ENCODE peak calls at places on chromosome 1, in six cellular contexts. One of them, this sample, is unnamed.

GRCh38 chr1:239389703-239390102 is 3.3 kb downstream of the CHRM3 start:
- DNase-seq in dorsolateral prefrontal cortex: no peak
- DNase-seq in IMR-90: no peak
- DNase-seq in ureter: no peak
- DNase-seq in neural progenitor cell: no peak
- DNase-seq in head of caudate nucleus: no peak
- DNase-seq in this sample: no peak

GRCh38 chr1:20319456-20319855 is 28.8 kb downstream of the VWA5B1 start:
- DNase-seq in dorsolateral prefrontal cortex: no peak
- DNase-seq in IMR-90: no peak
- DNase-seq in ureter: no peak
- DNase-seq in neural progenitor cell: no peak
- DNase-seq in head of caudate nucleus: no peak
- DNase-seq in this sample: no peak

GRCh38 chr1:173205146-173206051 is 1.7 kb downstream of the TNFSF4 start:
- DNase-seq in dorsolateral prefrontal cortex: no peak
- DNase-seq in IMR-90: peak
- DNase-seq in ureter: no peak
- DNase-seq in neural progenitor cell: no peak
- DNase-seq in head of caudate nucleus: no peak
- DNase-seq in this sample: peak

GRCh38 chr1:151508721-151509292 is 2.4 kb upstream of the CGN start:
- DNase-seq in dorsolateral prefrontal cortex: no peak
- DNase-seq in IMR-90: no peak
- DNase-seq in ureter: no peak
- DNase-seq in neural progenitor cell: no peak
- DNase-seq in head of caudate nucleus: peak
- DNase-seq in this sample: no peak

GRCh38 chr1:9242338-9242969 is 7.9 kb downstream of the H6PD start:
- DNase-seq in dorsolateral prefrontal cortex: peak
- DNase-seq in IMR-90: no peak
- DNase-seq in ureter: peak
- DNase-seq in neural progenitor cell: no peak
- DNase-seq in head of caudate nucleus: peak
- DNase-seq in this sample: no peak

GRCh38 chr1:221881805-221882581 is 140.1 kb upstream of the DUSP10 start:
- DNase-seq in dorsolateral prefrontal cortex: no peak
- DNase-seq in IMR-90: no peak
- DNase-seq in ureter: no peak
- DNase-seq in neural progenitor cell: no peak
- DNase-seq in head of caudate nucleus: no peak
- DNase-seq in this sample: no peak

GRCh38 chr1:57340361-57341192 is 83.3 kb downstream of the DAB1 start:
- DNase-seq in dorsolateral prefrontal cortex: no peak
- DNase-seq in IMR-90: no peak
- DNase-seq in ureter: no peak
- DNase-seq in neural progenitor cell: no peak
- DNase-seq in head of caudate nucleus: no peak
- DNase-seq in this sample: no peak

GRCh38 chr1:91007827-91008226 is 14.0 kb downstream of the ZNF644 start:
- DNase-seq in dorsolateral prefrontal cortex: no peak
- DNase-seq in IMR-90: no peak
- DNase-seq in ureter: no peak
- DNase-seq in neural progenitor cell: no peak
- DNase-seq in head of caudate nucleus: no peak
- DNase-seq in this sample: peak

GRCh38 chr1:36084502-36085115 is 715 bp downstream of the TEKT2 start:
- DNase-seq in dorsolateral prefrontal cortex: no peak
- DNase-seq in IMR-90: no peak
- DNase-seq in ureter: no peak
- DNase-seq in neural progenitor cell: peak
- DNase-seq in head of caudate nucleus: no peak
- DNase-seq in this sample: no peak

GRCh38 chr1:5927506-5928370 is 64.5 kb downstream of the NPHP4 start:
- DNase-seq in dorsolateral prefrontal cortex: no peak
- DNase-seq in IMR-90: no peak
- DNase-seq in ureter: peak
- DNase-seq in neural progenitor cell: no peak
- DNase-seq in head of caudate nucleus: no peak
- DNase-seq in this sample: no peak

GRCh38 chr1:223772771-223773160 is 60.4 kb downstream of the CAPN2 start:
- DNase-seq in dorsolateral prefrontal cortex: no peak
- DNase-seq in IMR-90: no peak
- DNase-seq in ureter: peak
- DNase-seq in neural progenitor cell: no peak
- DNase-seq in head of caudate nucleus: no peak
- DNase-seq in this sample: no peak

GRCh38 chr1:20540281-20540680 is 12.1 kb upstream of the FAM43B start:
- DNase-seq in dorsolateral prefrontal cortex: no peak
- DNase-seq in IMR-90: peak
- DNase-seq in ureter: no peak
- DNase-seq in neural progenitor cell: no peak
- DNase-seq in head of caudate nucleus: no peak
- DNase-seq in this sample: peak

GRCh38 chr1:165474196-165474595 is 29.3 kb upstream of the RXRG start:
- DNase-seq in dorsolateral prefrontal cortex: no peak
- DNase-seq in IMR-90: no peak
- DNase-seq in ureter: no peak
- DNase-seq in neural progenitor cell: no peak
- DNase-seq in head of caudate nucleus: peak
- DNase-seq in this sample: no peak

GRCh38 chr1:55580845-55581332 is 365.7 kb upstream of the USP24 start:
- DNase-seq in dorsolateral prefrontal cortex: no peak
- DNase-seq in IMR-90: peak
- DNase-seq in ureter: no peak
- DNase-seq in neural progenitor cell: no peak
- DNase-seq in head of caudate nucleus: no peak
- DNase-seq in this sample: peak

GRCh38 chr1:37561794-37562132 is 5.0 kb downstream of the DNALI1 start:
- DNase-seq in dorsolateral prefrontal cortex: no peak
- DNase-seq in IMR-90: peak
- DNase-seq in ureter: no peak
- DNase-seq in neural progenitor cell: peak
- DNase-seq in head of caudate nucleus: no peak
- DNase-seq in this sample: peak

GRCh38 chr1:205065666-205066065 is 18.6 kb downstream of the TMEM81 start:
- DNase-seq in dorsolateral prefrontal cortex: no peak
- DNase-seq in IMR-90: no peak
- DNase-seq in ureter: no peak
- DNase-seq in neural progenitor cell: no peak
- DNase-seq in head of caudate nucleus: no peak
- DNase-seq in this sample: no peak

GRCh38 chr1:6261615-6261995 is 707 bp upstream of the GPR153 start:
- DNase-seq in dorsolateral prefrontal cortex: no peak
- DNase-seq in IMR-90: no peak
- DNase-seq in ureter: no peak
- DNase-seq in neural progenitor cell: peak
- DNase-seq in head of caudate nucleus: no peak
- DNase-seq in this sample: no peak

GRCh38 chr1:1325288-1326074 is 879 bp downstream of the CPTP start:
- DNase-seq in dorsolateral prefrontal cortex: no peak
- DNase-seq in IMR-90: no peak
- DNase-seq in ureter: no peak
- DNase-seq in neural progenitor cell: no peak
- DNase-seq in head of caudate nucleus: no peak
- DNase-seq in this sample: no peak

GRCh38 chr1:186648606-186649005 is 31.6 kb downstream of the PTGS2 start:
- DNase-seq in dorsolateral prefrontal cortex: no peak
- DNase-seq in IMR-90: no peak
- DNase-seq in ureter: no peak
- DNase-seq in neural progenitor cell: no peak
- DNase-seq in head of caudate nucleus: no peak
- DNase-seq in this sample: no peak

GRCh38 chr1:206839006-206839560 is 26.3 kb upstream of the IL20 start:
- DNase-seq in dorsolateral prefrontal cortex: no peak
- DNase-seq in IMR-90: no peak
- DNase-seq in ureter: no peak
- DNase-seq in neural progenitor cell: no peak
- DNase-seq in head of caudate nucleus: no peak
- DNase-seq in this sample: no peak

GRCh38 chr1:113783254-113784103 is 24.2 kb upstream of the PHTF1 start:
- DNase-seq in dorsolateral prefrontal cortex: no peak
- DNase-seq in IMR-90: peak
- DNase-seq in ureter: peak
- DNase-seq in neural progenitor cell: no peak
- DNase-seq in head of caudate nucleus: no peak
- DNase-seq in this sample: peak

GRCh38 chr1:110412576-110412975 is 5.1 kb upstream of the LAMTOR5 start:
- DNase-seq in dorsolateral prefrontal cortex: peak
- DNase-seq in IMR-90: peak
- DNase-seq in ureter: peak
- DNase-seq in neural progenitor cell: peak
- DNase-seq in head of caudate nucleus: peak
- DNase-seq in this sample: peak

GRCh38 chr1:182555493-182555892 is 33.6 kb downstream of the RNASEL start:
- DNase-seq in dorsolateral prefrontal cortex: no peak
- DNase-seq in IMR-90: no peak
- DNase-seq in ureter: no peak
- DNase-seq in neural progenitor cell: no peak
- DNase-seq in head of caudate nucleus: no peak
- DNase-seq in this sample: no peak

GRCh38 chr1:216554934-216555333 is 131.7 kb upstream of the USH2A start:
- DNase-seq in dorsolateral prefrontal cortex: no peak
- DNase-seq in IMR-90: peak
- DNase-seq in ureter: no peak
- DNase-seq in neural progenitor cell: no peak
- DNase-seq in head of caudate nucleus: no peak
- DNase-seq in this sample: no peak

GRCh38 chr1:175287849-175288248 is 95.3 kb upstream of the KIAA0040 start:
- DNase-seq in dorsolateral prefrontal cortex: no peak
- DNase-seq in IMR-90: no peak
- DNase-seq in ureter: no peak
- DNase-seq in neural progenitor cell: no peak
- DNase-seq in head of caudate nucleus: no peak
- DNase-seq in this sample: no peak

GRCh38 chr1:27154469-27154990 is 395 bp downstream of the SLC9A1 start:
- DNase-seq in dorsolateral prefrontal cortex: no peak
- DNase-seq in IMR-90: no peak
- DNase-seq in ureter: no peak
- DNase-seq in neural progenitor cell: no peak
- DNase-seq in head of caudate nucleus: no peak
- DNase-seq in this sample: no peak

GRCh38 chr1:236239186-236239585 is 42.6 kb downstream of the ERO1B start:
- DNase-seq in dorsolateral prefrontal cortex: no peak
- DNase-seq in IMR-90: peak
- DNase-seq in ureter: no peak
- DNase-seq in neural progenitor cell: no peak
- DNase-seq in head of caudate nucleus: no peak
- DNase-seq in this sample: no peak

GRCh38 chr1:54016343-54017282 is 1.4 kb downstream of the LDLRAD1 start:
- DNase-seq in dorsolateral prefrontal cortex: no peak
- DNase-seq in IMR-90: peak
- DNase-seq in ureter: peak
- DNase-seq in neural progenitor cell: no peak
- DNase-seq in head of caudate nucleus: no peak
- DNase-seq in this sample: peak

GRCh38 chr1:187067160-187067559 is 238.4 kb downstream of the PLA2G4A start:
- DNase-seq in dorsolateral prefrontal cortex: no peak
- DNase-seq in IMR-90: no peak
- DNase-seq in ureter: no peak
- DNase-seq in neural progenitor cell: no peak
- DNase-seq in head of caudate nucleus: no peak
- DNase-seq in this sample: no peak

GRCh38 chr1:219296916-219297315 is 123.2 kb downstream of the LYPLAL1 start:
- DNase-seq in dorsolateral prefrontal cortex: no peak
- DNase-seq in IMR-90: no peak
- DNase-seq in ureter: no peak
- DNase-seq in neural progenitor cell: no peak
- DNase-seq in head of caudate nucleus: no peak
- DNase-seq in this sample: no peak

GRCh38 chr1:182175340-182176068 is 114.0 kb upstream of the ZNF648 start:
- DNase-seq in dorsolateral prefrontal cortex: no peak
- DNase-seq in IMR-90: no peak
- DNase-seq in ureter: no peak
- DNase-seq in neural progenitor cell: no peak
- DNase-seq in head of caudate nucleus: no peak
- DNase-seq in this sample: peak

GRCh38 chr1:223059526-223059925 is 83.5 kb downstream of the TLR5 start:
- DNase-seq in dorsolateral prefrontal cortex: no peak
- DNase-seq in IMR-90: no peak
- DNase-seq in ureter: no peak
- DNase-seq in neural progenitor cell: no peak
- DNase-seq in head of caudate nucleus: no peak
- DNase-seq in this sample: no peak

GRCh38 chr1:203480525-203481084 is 5.0 kb downstream of the PRELP start:
- DNase-seq in dorsolateral prefrontal cortex: no peak
- DNase-seq in IMR-90: peak
- DNase-seq in ureter: peak
- DNase-seq in neural progenitor cell: no peak
- DNase-seq in head of caudate nucleus: peak
- DNase-seq in this sample: peak

GRCh38 chr1:85220756-85221166 is 19.9 kb upstream of the SYDE2 start:
- DNase-seq in dorsolateral prefrontal cortex: no peak
- DNase-seq in IMR-90: peak
- DNase-seq in ureter: no peak
- DNase-seq in neural progenitor cell: no peak
- DNase-seq in head of caudate nucleus: no peak
- DNase-seq in this sample: no peak

GRCh38 chr1:227316941-227317540 is 1.3 kb downstream of the CDC42BPA start:
- DNase-seq in dorsolateral prefrontal cortex: peak
- DNase-seq in IMR-90: peak
- DNase-seq in ureter: no peak
- DNase-seq in neural progenitor cell: peak
- DNase-seq in head of caudate nucleus: peak
- DNase-seq in this sample: peak

GRCh38 chr1:112700290-112701226 is 6.4 kb downstream of the RHOC start:
- DNase-seq in dorsolateral prefrontal cortex: peak
- DNase-seq in IMR-90: peak
- DNase-seq in ureter: peak
- DNase-seq in neural progenitor cell: no peak
- DNase-seq in head of caudate nucleus: peak
- DNase-seq in this sample: peak

GRCh38 chr1:233245191-233245765 is 50.2 kb downstream of the PCNX2 start:
- DNase-seq in dorsolateral prefrontal cortex: no peak
- DNase-seq in IMR-90: peak
- DNase-seq in ureter: no peak
- DNase-seq in neural progenitor cell: no peak
- DNase-seq in head of caudate nucleus: no peak
- DNase-seq in this sample: no peak

GRCh38 chr1:109253803-109254620 is 4.7 kb downstream of the CELSR2 start:
- DNase-seq in dorsolateral prefrontal cortex: no peak
- DNase-seq in IMR-90: no peak
- DNase-seq in ureter: no peak
- DNase-seq in neural progenitor cell: peak
- DNase-seq in head of caudate nucleus: peak
- DNase-seq in this sample: no peak

GRCh38 chr1:46034601-46035516 is 97.6 kb downstream of the PIK3R3 start:
- DNase-seq in dorsolateral prefrontal cortex: peak
- DNase-seq in IMR-90: no peak
- DNase-seq in ureter: no peak
- DNase-seq in neural progenitor cell: no peak
- DNase-seq in head of caudate nucleus: no peak
- DNase-seq in this sample: no peak

GRCh38 chr1:32327204-32327603 is 8.8 kb downstream of the MARCKSL1 start:
- DNase-seq in dorsolateral prefrontal cortex: no peak
- DNase-seq in IMR-90: no peak
- DNase-seq in ureter: no peak
- DNase-seq in neural progenitor cell: no peak
- DNase-seq in head of caudate nucleus: no peak
- DNase-seq in this sample: no peak